ENCODE peak calls at places on chromosomes 3 and 15, in four cellular contexts. A, S, V and G are unnamed samples.

GRCh38 chr3:155462672-155463071 is 169.2 kb upstream of the STRIT1 start:
- DNase-seq in V (no peak), A (no peak), S (no peak), G (no peak)

GRCh38 chr3:192812736-192813383 is 85.5 kb upstream of the FGF12 start:
- DNase-seq in S (peak), A (peak), V (peak), G (no peak)

GRCh38 chr3:46090161-46090591 is 62.9 kb upstream of the XCR1 start:
- DNase-seq in A (peak), S (no peak), V (no peak), G (no peak)

GRCh38 chr3:18288243-18288642 is 136.9 kb downstream of the SATB1 start:
- DNase-seq in A (no peak), S (no peak), V (no peak), G (no peak)

GRCh38 chr15:59232476-59232875 is 25.8 kb downstream of the LDHAL6B start:
- DNase-seq in A (peak), V (no peak), S (no peak), G (no peak)

GRCh38 chr15:80246425-80246894 is 5.6 kb downstream of the CTXND1 start:
- DNase-seq in A (no peak), V (no peak), S (no peak), G (peak)

GRCh38 chr15:66621491-66622467 is 56.0 kb upstream of the LCTL start:
- DNase-seq in V (no peak), A (peak), S (no peak), G (no peak)

GRCh38 chr15:38389924-38390542 is 63.9 kb upstream of the FAM98B start:
- DNase-seq in S (no peak), V (no peak), A (peak), G (no peak)

GRCh38 chr15:66066439-66066838 is 187.1 kb downstream of the MEGF11 start:
- DNase-seq in S (no peak), V (peak), A (no peak), G (no peak)

GRCh38 chr3:138914870-138915502 is 32.0 kb downstream of the FOXL2 start:
- DNase-seq in S (no peak), A (peak), V (no peak), G (no peak)

GRCh38 chr3:14741510-14741909 is 66.6 kb downstream of the C3orf20 start:
- DNase-seq in V (no peak), S (no peak), A (no peak), G (no peak)

GRCh38 chr3:60046212-60046611 is 996.4 kb upstream of the CFAP20DC start:
- DNase-seq in A (no peak), S (no peak), V (peak), G (no peak)

GRCh38 chr15:89090791-89091666 is 2.8 kb downstream of the ABHD2 start:
- DNase-seq in A (peak), V (no peak), S (peak), G (no peak)

GRCh38 chr15:93987068-93987467 is 244.3 kb upstream of the MCTP2 start:
- DNase-seq in A (no peak), S (no peak), V (no peak), G (no peak)

GRCh38 chr15:84937144-84937543 is 44.5 kb upstream of the PDE8A start:
- DNase-seq in A (no peak), V (no peak), S (peak), G (no peak)

GRCh38 chr15:87961851-87962816 is 294.4 kb downstream of the NTRK3 start:
- DNase-seq in A (no peak), S (no peak), V (no peak), G (no peak)

GRCh38 chr3:50502584-50503423 is 630 bp downstream of the CACNA2D2 start:
- DNase-seq in V (no peak), A (no peak), S (no peak), G (no peak)

GRCh38 chr3:188323067-188323842 is 169.3 kb downstream of the LPP start:
- DNase-seq in A (no peak), V (no peak), S (no peak), G (no peak)

GRCh38 chr15:67413770-67414429 is 107.0 kb upstream of the C15orf61 start:
- DNase-seq in V (no peak), A (peak), S (no peak), G (no peak)

GRCh38 chr3:62090066-62090465 is 283.3 kb downstream of the FEZF2 start:
- DNase-seq in V (no peak), A (no peak), S (no peak), G (no peak)

GRCh38 chr3:116836286-116836685 is 126.7 kb downstream of the TUSC7 start:
- DNase-seq in V (no peak), S (no peak), A (no peak), G (no peak)

GRCh38 chr15:79989682-79990081 is 18.7 kb upstream of the BCL2A1 start:
- DNase-seq in A (peak), V (no peak), S (no peak), G (no peak)

GRCh38 chr3:143751643-143752178 is 96.6 kb downstream of the SLC9A9 start:
- DNase-seq in V (no peak), S (no peak), A (no peak), G (no peak)

GRCh38 chr3:44058022-44058867 is 183.4 kb upstream of the TOPAZ1 start:
- DNase-seq in V (no peak), A (peak), S (peak), G (no peak)

GRCh38 chr15:51093865-51094605 is 671 bp downstream of the TNFAIP8L3 start:
- DNase-seq in V (no peak), S (no peak), A (no peak), G (peak)

GRCh38 chr15:65377105-65377975 is 462 bp downstream of the IGDCC3 start:
- DNase-seq in A (peak), S (no peak), V (no peak), G (peak)

GRCh38 chr3:42190701-42191442 is 75.1 kb downstream of the CCK start:
- DNase-seq in S (peak), V (peak), A (peak), G (peak)

GRCh38 chr3:14125193-14126016 is 553 bp downstream of the TMEM43 start:
- DNase-seq in S (peak), V (peak), A (peak), G (no peak)